ENCODE peak calls at places on chromosomes 7 and 10, in seven cellular contexts. X, Y, L, A, J, N and F are unnamed samples.

GRCh38 chr7:114860196-114860595 is 61.7 kb upstream of the MDFIC start:
- DNase-seq in X (no peak), Y (no peak), L (no peak), A (no peak), J (no peak), N (no peak), F (no peak)

GRCh38 chr10:106560925-106561640 is 603.4 kb downstream of the SORCS1 start:
- DNase-seq in X (no peak), Y (no peak), L (no peak), A (peak; percentile 75), J (peak; percentile 86), N (no peak), F (no peak)

GRCh38 chr10:97230146-97230545 is 44.4 kb upstream of the SLIT1 start:
- DNase-seq in X (no peak), Y (no peak), L (no peak), A (no peak), J (peak; percentile 15), N (no peak), F (no peak)

GRCh38 chr10:97539523-97540200 is 32.9 kb upstream of the ANKRD2 start:
- DNase-seq in X (peak; percentile 88), Y (no peak), L (peak; percentile 55), A (peak; percentile 98), J (peak; percentile 91), N (no peak), F (no peak)

GRCh38 chr10:68471586-68472408 is at the start of gene DNA2:
- DNase-seq in X (peak; percentile 90), Y (peak; percentile 66), L (peak; percentile 65), A (peak; percentile 57), J (peak; percentile 54), N (peak; percentile 58), F (peak; percentile 53)

GRCh38 chr7:157046681-157047080 is 36.2 kb upstream of the MNX1 start:
- DNase-seq in X (no peak), Y (no peak), L (no peak), A (no peak), J (peak; percentile 41), N (no peak), F (no peak)

GRCh38 chr7:7180725-7181428 is 1.5 kb upstream of the C1GALT1 start:
- DNase-seq in X (no peak), Y (peak; percentile 22), L (no peak), A (no peak), J (no peak), N (no peak), F (no peak)

GRCh38 chr10:77975086-77975666 is 48.6 kb upstream of the DLG5 start:
- DNase-seq in X (no peak), Y (no peak), L (no peak), A (no peak), J (no peak), N (no peak), F (no peak)

GRCh38 chr10:27744478-27745379 is 890 bp downstream of the MKX start:
- DNase-seq in X (peak; percentile 66), Y (peak; percentile 21), L (peak; percentile 21), A (peak; percentile 29), J (peak; percentile 53), N (peak; percentile 46), F (no peak)

GRCh38 chr7:107597953-107598352 is 17.9 kb downstream of the BCAP29 start:
- DNase-seq in X (no peak), Y (no peak), L (no peak), A (no peak), J (no peak), N (no peak), F (no peak)

GRCh38 chr10:108653466-108653865 is 1269.8 kb downstream of the XPNPEP1 start:
- DNase-seq in X (no peak), Y (no peak), L (no peak), A (no peak), J (peak; percentile 53), N (no peak), F (no peak)

GRCh38 chr10:91097313-91097712 is 123.2 kb upstream of the PCGF5 start:
- DNase-seq in X (no peak), Y (no peak), L (no peak), A (no peak), J (no peak), N (no peak), F (no peak)

GRCh38 chr10:78462728-78463228 is 429.1 kb downstream of the RPS24 start:
- DNase-seq in X (no peak), Y (no peak), L (no peak), A (no peak), J (peak; percentile 35), N (no peak), F (no peak)

GRCh38 chr10:94092848-94093247 is 99.1 kb downstream of the PLCE1 start:
- DNase-seq in X (no peak), Y (peak; percentile 31), L (no peak), A (peak; percentile 61), J (peak; percentile 49), N (no peak), F (no peak)

GRCh38 chr10:97566338-97566986 is 6.1 kb upstream of the ANKRD2 start:
- DNase-seq in X (no peak), Y (no peak), L (no peak), A (no peak), J (no peak), N (no peak), F (no peak)

GRCh38 chr10:59622320-59622901 is 87.2 kb downstream of the SLC16A9 start:
- DNase-seq in X (peak; percentile 88), Y (peak; percentile 49), L (peak; percentile 20), A (peak; percentile 73), J (peak; percentile 47), N (peak; percentile 51), F (no peak)

GRCh38 chr10:17703706-17704105 is 48.3 kb upstream of the TMEM236 start:
- DNase-seq in X (no peak), Y (no peak), L (no peak), A (no peak), J (no peak), N (no peak), F (no peak)

GRCh38 chr10:101625821-101626412 is 37.8 kb downstream of the DPCD start:
- DNase-seq in X (no peak), Y (no peak), L (no peak), A (no peak), J (no peak), N (no peak), F (no peak)

GRCh38 chr10:70265032-70265689 is 18.6 kb downstream of the NPFFR1 start:
- DNase-seq in X (peak; percentile 91), Y (peak; percentile 45), L (no peak), A (no peak), J (no peak), N (no peak), F (no peak)

GRCh38 chr7:85730016-85730415 is 543.2 kb upstream of the SEMA3D start:
- DNase-seq in X (no peak), Y (no peak), L (no peak), A (peak; percentile 69), J (no peak), N (no peak), F (no peak)

GRCh38 chr7:15686957-15687644 is 618 bp upstream of the MEOX2 start:
- DNase-seq in X (peak; percentile 38), Y (no peak), L (peak; percentile 21), A (no peak), J (no peak), N (no peak), F (no peak)
- H3K4me3 ChIP-seq in X (peak overlapping the region; percentile 65), Y (no peak overlapping the region), L (peak overlapping the region; percentile 66), A (peak overlapping the region; percentile 2), J (peak overlapping the region; percentile 57), N (no peak overlapping the region), F (no peak overlapping the region)

DNA sequence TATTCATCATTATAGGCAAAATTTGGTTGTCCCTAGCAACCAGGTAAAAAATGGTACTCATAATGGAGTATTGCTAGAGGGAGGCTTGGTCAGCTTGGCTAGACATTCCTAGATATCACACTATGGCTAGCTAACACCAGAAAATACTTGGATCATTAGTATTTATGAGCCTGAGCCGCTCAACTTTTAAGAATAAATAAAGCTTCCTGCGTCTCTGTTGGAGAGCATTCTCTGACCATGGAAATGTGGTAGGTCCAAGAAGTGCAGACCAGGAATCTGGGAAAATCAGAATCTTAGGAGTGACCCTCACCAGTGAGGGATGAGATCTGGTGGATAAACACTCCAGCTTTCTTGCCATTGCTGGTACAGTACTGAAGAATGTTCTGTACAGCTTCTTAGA is 157.6 kb upstream of the AGR3 start:
- DNase-seq in X (no peak), Y (no peak), L (no peak), A (no peak), J (no peak), N (no peak), F (no peak)
- H3K4me1 ChIP-seq in X (peaks cover 7% of the 10 kb centered on the region), Y (peaks cover 26% of the 10 kb centered on the region), L (peaks cover 59% of the 10 kb centered on the region), A (peaks cover 18% of the 10 kb centered on the region), J (peaks cover 5% of the 10 kb centered on the region), N (peaks cover 20% of the 10 kb centered on the region), F (peaks cover 3% of the 10 kb centered on the region)

GRCh38 chr7:148337566-148337965 is 253.0 kb upstream of the C7orf33 start:
- DNase-seq in X (no peak), Y (no peak), L (no peak), A (no peak), J (no peak), N (no peak), F (no peak)

GRCh38 chr7:148336411-148336810 is 254.2 kb upstream of the C7orf33 start:
- DNase-seq in X (no peak), Y (no peak), L (no peak), A (no peak), J (no peak), N (no peak), F (no peak)

GRCh38 chr7:148335790-148336189 is 254.8 kb upstream of the C7orf33 start:
- DNase-seq in X (no peak), Y (no peak), L (no peak), A (no peak), J (no peak), N (no peak), F (no peak)

GRCh38 chr7:148337995-148338747 is 252.4 kb upstream of the C7orf33 start:
- DNase-seq in X (no peak), Y (no peak), L (no peak), A (no peak), J (no peak), N (no peak), F (no peak)

DNA sequence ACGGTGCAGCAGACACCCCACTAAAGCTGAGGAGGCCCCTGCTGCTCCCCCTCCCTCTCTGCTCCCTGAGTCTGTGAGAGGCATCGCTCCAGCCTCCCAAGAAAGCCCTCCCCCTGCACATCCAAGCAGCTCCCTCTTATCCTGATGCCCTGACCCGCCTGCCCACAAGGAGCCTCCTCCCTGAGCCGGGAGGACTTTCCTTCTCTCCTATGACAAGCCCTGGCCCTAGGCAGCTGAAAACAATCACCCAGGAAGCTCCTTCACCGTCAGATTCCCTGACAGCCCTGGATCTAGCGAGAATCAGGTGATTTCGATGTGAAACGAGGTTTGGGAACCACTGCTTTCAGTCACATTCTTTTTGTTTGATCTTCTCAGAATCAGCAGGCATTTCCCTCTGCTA is 253.4 kb upstream of the C7orf33 start:
- DNase-seq in X (peak; percentile 57), Y (no peak), L (no peak), A (no peak), J (no peak), N (no peak), F (no peak)
- H3K27me3 ChIP-seq in X (peaks cover 2% of the 10 kb centered on the region), Y (no peaks in the 10 kb centered on the region), L (peaks cover 56% of the 10 kb centered on the region), A (no peaks in the 10 kb centered on the region), J (no peaks in the 10 kb centered on the region), N (peaks cover 13% of the 10 kb centered on the region), F (peaks cover 16% of the 10 kb centered on the region)

DNA sequence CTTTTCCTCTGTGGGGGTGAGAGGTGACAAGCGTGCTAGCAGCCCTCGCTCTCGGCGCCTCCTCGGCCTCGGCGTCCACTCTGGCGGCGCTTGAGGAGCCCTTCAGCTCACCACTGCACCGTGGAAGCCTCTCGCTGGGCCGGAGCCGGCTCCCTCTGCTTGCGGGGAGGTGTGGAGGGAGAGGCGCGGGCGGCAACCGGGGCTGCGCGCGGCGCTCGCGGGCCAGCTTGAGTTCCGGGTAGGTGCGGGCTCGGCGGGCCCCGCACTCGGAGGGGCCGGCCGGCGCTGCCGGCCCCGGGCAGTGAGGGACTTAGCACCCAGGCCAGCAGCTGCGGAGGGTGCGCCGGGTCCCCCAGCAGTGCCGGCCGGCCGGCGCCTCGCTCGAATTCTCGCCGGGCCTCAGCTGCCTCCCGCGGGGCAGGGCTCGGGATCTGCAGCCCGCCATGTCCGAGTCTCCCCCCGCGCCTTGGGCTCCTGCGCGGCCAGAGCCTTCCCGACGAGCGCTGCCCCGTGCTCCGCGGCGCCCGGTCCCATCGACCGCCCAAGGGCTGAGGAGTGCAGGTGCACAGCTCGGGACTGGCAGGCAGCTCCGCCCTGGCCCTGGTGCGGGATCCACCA is 352.8 kb upstream of the PODXL start:
- DNase-seq in X (peak; percentile 50), Y (peak; percentile 16), L (no peak), A (no peak), J (no peak), N (no peak), F (no peak)
- H3K4me3 ChIP-seq in X (peak overlapping the region; percentile 55), Y (no peak overlapping the region), L (peak overlapping the region; percentile 35), A (no peak overlapping the region), J (no peak overlapping the region), N (no peak overlapping the region), F (no peak overlapping the region)